ENCODE peak calls at places on chromosomes 3 and 15, in nine cellular contexts. P is endothelial cell of umbilical vein, X is body of pancreas, O is sigmoid colon, M is spleen, R is adrenal gland, S is suprapubic skin, W is ovary, D is thyroid gland. K is an unnamed sample.

GRCh38 chr3:15051531-15051930 is 13.6 kb downstream of the MRPS25 start:
- DNase-seq in P (peak; percentile 58), S (no peak), M (peak; percentile 78), D (peak; percentile 40), X (peak; percentile 33), W (no peak), R (peak; percentile 69), O (no peak), K (peak; percentile 59)

GRCh38 chr3:75906555-75907112 is 121.3 kb upstream of the ZNF717 start:
- DNase-seq in R (peak; percentile 49), W (no peak), X (peak; percentile 3), M (peak; percentile 80), O (peak; percentile 62), S (peak; percentile 75), D (no peak), P (no peak), K (no peak)

GRCh38 chr3:169812124-169812843 is 386 bp upstream of the LRRIQ4 start:
- DNase-seq in O (peak; percentile 82), S (no peak), W (peak; percentile 82), R (peak; percentile 81), X (peak; percentile 63), M (peak; percentile 95), P (peak; percentile 76), D (peak; percentile 78), K (peak; percentile 73)

GRCh38 chr3:120468635-120469295 is 18.0 kb upstream of the FSTL1 start:
- DNase-seq in D (no peak), P (no peak), M (no peak), X (no peak), O (no peak), R (no peak), S (no peak), W (no peak), K (no peak)

GRCh38 chr3:60835796-60836195 is 415.5 kb downstream of the FHIT start:
- DNase-seq in X (no peak), O (no peak), D (no peak), R (no peak), M (no peak), S (no peak), W (no peak), P (no peak), K (no peak)

GRCh38 chr3:45599984-45600650 is 5.6 kb downstream of the LIMD1 start:
- DNase-seq in D (no peak), X (peak; percentile 77), S (no peak), P (no peak), O (no peak), M (no peak), W (no peak), R (no peak), K (peak; percentile 76)

GRCh38 chr15:69896606-69897005 is 201.1 kb downstream of the TLE3 start:
- DNase-seq in W (no peak), O (no peak), P (no peak), D (no peak), X (no peak), M (no peak), S (no peak), R (no peak), K (no peak)

GRCh38 chr3:124837730-124838186 is 49.4 kb downstream of the ITGB5 start:
- DNase-seq in R (peak; percentile 95), O (peak; percentile 88), M (peak; percentile 82), S (no peak), D (peak; percentile 17), X (peak; percentile 68), W (no peak), P (peak; percentile 83), K (peak; percentile 43)

GRCh38 chr3:46163551-46163981 is 44.5 kb downstream of the CCR1 start:
- DNase-seq in X (no peak), P (no peak), D (peak; percentile 86), O (no peak), W (no peak), S (no peak), M (no peak), R (no peak), K (no peak)

GRCh38 chr15:68389936-68390790 is 41.8 kb downstream of the ITGA11 start:
- DNase-seq in D (no peak), M (no peak), R (peak; percentile 64), X (no peak), S (peak; percentile 44), W (peak; percentile 17), P (peak; percentile 80), O (peak; percentile 45), K (peak; percentile 8)

GRCh38 chr3:140185375-140185774 is 250.4 kb downstream of the CLSTN2 start:
- DNase-seq in M (no peak), D (no peak), O (no peak), S (no peak), P (no peak), W (no peak), R (no peak), X (no peak), K (no peak)

GRCh38 chr15:45847645-45848044 is 212.8 kb downstream of the SQOR start:
- DNase-seq in O (no peak), R (no peak), X (no peak), P (no peak), W (no peak), D (no peak), M (no peak), S (no peak), K (no peak)

GRCh38 chr15:78316211-78317077 is 17.0 kb upstream of the SKIC8 start:
- DNase-seq in W (no peak), M (peak; percentile 47), X (no peak), R (no peak), P (no peak), O (peak; percentile 55), S (no peak), D (no peak), K (peak; percentile 61)

GRCh38 chr15:92763459-92763858 is 107.9 kb upstream of the FAM174B start:
- DNase-seq in R (no peak), P (no peak), S (no peak), W (no peak), O (no peak), X (no peak), D (no peak), M (no peak), K (no peak)

GRCh38 chr3:37445163-37445562 is 270.8 kb upstream of the LRRFIP2 start:
- DNase-seq in X (no peak), D (no peak), S (no peak), M (no peak), P (no peak), R (no peak), O (no peak), W (no peak), K (no peak)

GRCh38 chr3:120039642-120040610 is 54.3 kb downstream of the GSK3B start:
- DNase-seq in D (no peak), O (no peak), X (no peak), M (no peak), W (no peak), S (no peak), P (no peak), R (no peak), K (no peak)

DNA sequence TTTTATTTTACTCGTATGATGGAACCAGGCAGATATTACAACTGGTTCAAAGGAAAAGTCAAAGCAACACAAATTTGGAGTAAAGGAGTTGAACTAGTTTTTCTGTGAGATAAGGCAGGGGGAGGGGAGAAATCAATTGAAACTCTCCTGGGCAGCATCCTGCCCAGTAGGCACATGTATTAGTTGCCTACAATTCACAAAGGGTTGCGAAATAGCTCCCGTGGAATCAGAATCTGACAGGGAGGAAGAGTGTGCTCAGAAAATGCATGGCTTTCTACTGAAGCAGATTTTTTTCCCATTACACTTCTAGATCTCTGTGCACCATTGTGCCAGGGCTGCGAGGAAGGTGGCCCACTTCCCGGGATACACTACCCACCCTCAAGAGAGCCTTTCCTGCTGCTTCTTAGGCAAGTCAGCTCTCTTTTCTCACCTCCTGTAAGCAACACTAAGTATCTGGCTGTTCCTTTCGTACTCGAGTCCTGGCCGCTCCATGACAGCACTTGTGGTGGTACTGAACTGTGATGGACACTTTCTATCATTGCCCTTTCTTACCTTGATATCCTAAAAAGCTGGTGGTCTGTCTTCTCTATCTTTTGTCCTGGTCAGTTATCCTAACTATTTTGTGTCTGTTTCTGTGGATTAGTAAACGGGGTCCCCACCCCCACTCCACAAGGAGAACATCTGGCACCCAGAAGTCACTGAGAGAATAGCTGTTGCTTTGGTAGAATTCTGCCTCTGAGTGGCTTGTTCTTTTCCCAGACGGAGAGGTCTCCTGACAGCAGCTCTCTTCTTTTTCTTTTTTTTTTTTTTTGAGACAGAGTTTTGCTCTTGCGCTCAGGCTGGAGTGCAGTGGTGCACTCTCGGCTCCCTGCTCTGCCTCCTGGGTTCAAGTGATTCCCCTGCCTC is 74.8 kb downstream of the RPL39L start:
- DNase-seq in X (peak; percentile 67), P (no peak), R (no peak), O (no peak), D (peak; percentile 39), S (no peak), W (no peak), M (no peak), K (no peak)
- TF ChIP-seq POLR2A in X (no peak), P (no peak), R (no peak), O (no peak), D (no peak), S (no peak), W (no peak), M (no peak), K (no peak)

DNA sequence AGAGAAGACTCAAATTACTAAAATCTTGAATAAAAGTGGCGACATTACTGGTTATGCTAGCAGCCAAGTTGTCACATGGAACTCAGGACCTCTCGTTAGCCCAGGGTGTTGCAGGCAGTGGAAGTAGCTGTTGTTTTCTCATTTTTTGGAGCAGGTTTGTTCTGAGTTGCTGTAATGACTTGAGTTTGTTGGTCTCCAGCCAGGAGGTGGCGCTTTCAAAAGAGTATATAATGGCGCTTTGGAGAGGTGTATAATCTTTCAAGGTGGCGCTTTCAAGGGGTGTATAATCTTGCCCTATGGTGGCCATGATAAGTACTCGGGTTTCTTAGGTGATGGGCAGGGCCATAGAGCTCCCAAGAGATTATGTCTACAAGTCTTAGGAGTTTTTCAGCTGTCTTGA is 632.7 kb downstream of the NTRK3 start:
- DNase-seq in W (no peak), M (no peak), P (no peak), D (no peak), S (no peak), X (no peak), O (no peak), R (no peak), K (no peak)
- TF ChIP-seq CTCF in W (no peak), M (no peak), P (no peak), D (no peak), S (no peak), X (no peak), O (no peak), R (no peak), K (no peak)

DNA sequence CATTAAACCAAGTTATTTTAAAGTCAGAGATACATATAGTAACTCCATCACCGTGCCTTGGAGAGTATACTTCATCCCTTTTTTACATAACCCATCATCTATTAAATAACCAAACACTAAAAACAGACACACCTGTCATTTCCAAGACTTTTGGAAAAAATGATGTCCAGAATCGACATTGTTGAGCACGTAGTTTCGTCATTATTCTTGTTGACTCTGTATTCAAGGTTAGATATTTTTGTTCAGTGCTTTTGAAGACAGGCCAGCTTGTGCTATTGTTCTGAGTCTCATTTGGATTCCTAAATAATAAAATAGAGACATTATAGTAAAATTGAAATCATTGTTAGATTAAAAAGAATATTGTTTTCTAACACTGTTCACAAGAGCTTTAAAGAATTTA is 51.2 kb downstream of the BCHE start:
- DNase-seq in R (no peak), O (no peak), W (no peak), D (no peak), X (no peak), S (no peak), M (no peak), P (no peak), K (no peak)
- H3K27ac ChIP-seq in R (no peak overlapping the region), O (no peak overlapping the region), W (no peak overlapping the region), D (no peak overlapping the region), X (no peak overlapping the region), S (no peak overlapping the region), M (no peak overlapping the region), P (no peak overlapping the region), K (no peak overlapping the region)

GRCh38 chr15:43800286-43801136 is at the start of gene HYPK:
- DNase-seq in D (peak; percentile 94), R (peak; percentile 97), O (peak; percentile 98), X (peak; percentile 95), W (peak; percentile 96), S (peak; percentile 98), M (peak; percentile 98), P (peak; percentile 92), K (peak; percentile 95)
- TF ChIP-seq POLR2A in D (no peak), R (peak; percentile 4), O (peak; percentile 48), X (peak; percentile 89), W (peak; percentile 58), S (peak; percentile 70), M (no peak), P (peak; percentile 96), K (no peak)